ENCODE peak calls at places on chromosome 7, in five cellular contexts. L is fibroblast of lung, E is ovary, Z is PC-9, N is mammary epithelial cell. U is an unnamed sample. For H3K36me3, the result is how much of the 10 kb centered on the place peaks cover.

GRCh38 chr7:136883046-136883445 is 14.6 kb downstream of the CHRM2 start:
- DNase-seq in Z (no peak), L (no peak), E (no peak), N (no peak), U (no peak)

GRCh38 chr7:29946428-29947186 is 43.0 kb downstream of the SCRN1 start:
- DNase-seq in N (no peak), L (peak), E (peak), Z (no peak), U (no peak)

GRCh38 chr7:13830604-13830915 is 158.9 kb downstream of the ETV1 start:
- DNase-seq in E (no peak), N (peak), Z (no peak), L (peak), U (no peak)

GRCh38 chr7:87948371-87948770 is 14.3 kb downstream of the ADAM22 start:
- DNase-seq in E (no peak), Z (no peak), L (no peak), N (no peak), U (no peak)

GRCh38 chr7:617614-618538 is 98.2 kb upstream of the PDGFA start:
- DNase-seq in L (no peak), N (no peak), Z (no peak), E (no peak), U (no peak)

GRCh38 chr7:72336382-72336886 is 75.7 kb downstream of the CALN1 start:
- DNase-seq in L (no peak), E (no peak), Z (no peak), N (no peak), U (no peak)

GRCh38 chr7:26397326-26397725 is 105.7 kb downstream of the SNX10 start:
- DNase-seq in N (no peak), Z (no peak), E (peak), L (no peak), U (no peak)

GRCh38 chr7:150978136-150978789 is at the start of gene KCNH2:
- DNase-seq in N (no peak), E (peak), L (no peak), Z (no peak), U (no peak)

GRCh38 chr7:92042056-92042737 is 92.1 kb downstream of the CYP51A1 start:
- DNase-seq in L (no peak), Z (no peak), N (no peak), E (no peak), U (no peak)

GRCh38 chr7:15866753-15867152 is 180.3 kb upstream of the MEOX2 start:
- DNase-seq in Z (no peak), L (no peak), N (no peak), E (no peak), U (no peak)

GRCh38 chr7:786472-787255 is 45.6 kb upstream of the SUN1 start:
- DNase-seq in L (peak), Z (peak), E (peak), N (peak), U (no peak)

GRCh38 chr7:16025696-16026095 is 339.2 kb upstream of the MEOX2 start:
- DNase-seq in N (no peak), L (no peak), Z (no peak), E (no peak), U (no peak)

GRCh38 chr7:130888017-130888371 is 154.0 kb upstream of the KLF14 start:
- DNase-seq in N (no peak), E (no peak), Z (no peak), L (no peak), U (no peak)

GRCh38 chr7:107989618-107990373 is 13.2 kb downstream of the LAMB1 start:
- DNase-seq in E (no peak), L (peak), Z (no peak), N (no peak), U (no peak)

GRCh38 chr7:155516466-155516865 is 29.9 kb downstream of the CNPY1 start:
- DNase-seq in N (no peak), Z (no peak), E (no peak), L (no peak), U (no peak)

GRCh38 chr7:88254721-88255120 is 34.9 kb upstream of the SRI start:
- DNase-seq in N (peak), L (peak), E (no peak), Z (peak), U (no peak)

GRCh38 chr7:4753610-4754432 is 21.6 kb upstream of the AP5Z1 start:
- DNase-seq in E (peak), Z (peak), N (peak), L (peak), U (no peak)

GRCh38 chr7:28408974-28409715 is 3.2 kb upstream of the CREB5 start:
- DNase-seq in E (peak), L (peak), N (peak), Z (peak), U (peak)

GRCh38 chr7:130896051-130896881 is 162.3 kb upstream of the KLF14 start:
- DNase-seq in Z (peak), E (no peak), L (peak), N (no peak), U (no peak)

GRCh38 chr7:114865564-114865963 is 56.3 kb upstream of the MDFIC start:
- DNase-seq in N (peak), L (peak), Z (no peak), E (peak), U (no peak)

GRCh38 chr7:41621953-41622831 is 80.7 kb downstream of the INHBA start:
- DNase-seq in N (peak), E (no peak), L (no peak), Z (no peak), U (no peak)

GRCh38 chr7:5495581-5496375 is 72.1 kb upstream of the TNRC18 start:
- DNase-seq in N (peak), L (no peak), Z (no peak), E (peak), U (no peak)

GRCh38 chr7:1893025-1893424 is 222.9 kb downstream of the ELFN1 start:
- DNase-seq in L (no peak), N (no peak), E (no peak), Z (peak), U (no peak)

GRCh38 chr7:85226401-85227085 is 39.7 kb upstream of the SEMA3D start:
- DNase-seq in E (no peak), Z (no peak), L (no peak), N (no peak), U (no peak)

GRCh38 chr7:149719912-149720335 is 53.5 kb downstream of the ZNF467 start:
- DNase-seq in N (no peak), Z (no peak), E (no peak), L (no peak), U (no peak)

GRCh38 chr7:50342616-50343114 is 38.1 kb downstream of the IKZF1 start:
- DNase-seq in L (no peak), E (no peak), N (no peak), Z (no peak), U (no peak)

GRCh38 chr7:102101111-102101551 is 185.5 kb upstream of the SH2B2 start:
- DNase-seq in E (no peak), Z (no peak), L (no peak), N (peak), U (no peak)

GRCh38 chr7:151849879-151850260 is 27.0 kb downstream of the PRKAG2 start:
- DNase-seq in E (no peak), N (no peak), L (no peak), Z (no peak), U (no peak)

GRCh38 chr7:22597845-22598244 is 97.9 kb upstream of the STEAP1B start:
- DNase-seq in E (no peak), L (peak), N (peak), Z (peak), U (no peak)

GRCh38 chr7:130141161-130141857 is 63.9 kb downstream of the TMEM209 start:
- DNase-seq in N (no peak), E (peak), L (peak), Z (no peak), U (no peak)

GRCh38 chr7:139059905-139060304 is 24.1 kb upstream of the ZC3HAV1L start:
- DNase-seq in N (no peak), E (no peak), Z (no peak), L (no peak), U (no peak)

GRCh38 chr7:10973942-10974716 is 457 bp downstream of the PHF14 start:
- DNase-seq in N (no peak), L (peak), Z (no peak), E (no peak), U (no peak)

GRCh38 chr7:1483079-1483478 is 21.1 kb downstream of the INTS1 start:
- DNase-seq in E (no peak), L (no peak), N (no peak), Z (no peak), U (no peak)

GRCh38 chr7:10343108-10343507 is 630.6 kb upstream of the PHF14 start:
- DNase-seq in Z (no peak), N (no peak), L (no peak), E (no peak), U (no peak)

GRCh38 chr7:7522421-7522820 is 13.3 kb downstream of the COL28A1 start:
- DNase-seq in L (no peak), N (no peak), Z (no peak), E (no peak), U (no peak)

GRCh38 chr7:79216236-79216635 is 237.2 kb downstream of the MAGI2 start:
- DNase-seq in N (no peak), L (no peak), E (no peak), Z (no peak), U (no peak)

DNA sequence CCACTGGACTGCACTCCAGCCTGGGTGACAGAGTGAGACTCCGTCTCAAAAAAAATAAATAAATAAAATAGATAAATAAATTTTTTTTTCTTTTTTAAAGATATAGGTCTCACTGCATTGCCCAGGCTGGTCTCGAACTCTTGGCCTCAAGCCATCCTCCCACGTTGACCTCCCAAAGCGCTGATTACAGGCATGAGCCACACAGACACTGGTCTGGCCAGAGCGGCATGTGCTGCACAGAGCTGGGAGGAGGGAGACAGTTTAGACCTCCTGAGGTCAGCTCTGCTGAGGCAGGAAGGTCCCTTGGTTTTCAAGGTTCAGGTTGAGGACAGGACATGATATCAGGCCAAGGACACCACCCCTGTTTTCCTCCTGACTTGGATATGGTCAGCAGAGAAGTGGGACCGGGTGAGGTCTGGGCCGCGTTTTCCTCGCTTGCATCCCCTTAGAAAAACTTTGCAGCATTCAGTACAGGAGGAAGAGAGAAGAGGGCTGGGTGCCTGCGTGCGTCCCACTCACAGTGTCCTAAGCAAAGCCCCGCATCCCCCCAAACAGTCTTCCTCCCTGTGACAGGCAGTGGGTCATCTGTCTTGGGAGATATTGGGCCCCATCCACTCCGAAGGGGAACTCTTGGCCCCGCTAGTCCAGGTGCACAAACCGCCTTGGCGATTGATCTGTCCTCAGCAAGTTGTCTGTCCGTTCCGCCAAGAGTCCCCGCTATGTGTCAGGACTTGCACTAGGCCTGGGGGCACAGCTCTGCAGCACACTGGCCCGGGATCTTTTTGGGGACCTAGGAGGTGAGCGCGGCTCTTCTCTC is 56.1 kb downstream of the ZNF727 start:
- DNase-seq in N (no peak), Z (no peak), L (no peak), E (no peak), U (no peak)
- H3K36me3 ChIP-seq in N (under half), Z (under half), L (under half), E (under half), U (under half)

GRCh38 chr7:128795129-128795528 is 3.4 kb downstream of the CCDC136 start:
- DNase-seq in L (no peak), Z (no peak), N (no peak), E (no peak), U (no peak)

GRCh38 chr7:128794020-128794419 is 2.3 kb downstream of the CCDC136 start:
- DNase-seq in N (no peak), L (no peak), E (no peak), Z (no peak), U (no peak)

GRCh38 chr7:128794436-128794835 is 2.7 kb downstream of the CCDC136 start:
- DNase-seq in N (no peak), Z (no peak), E (no peak), L (no peak), U (no peak)

GRCh38 chr7:128799451-128799850 is 7.7 kb downstream of the CCDC136 start:
- DNase-seq in N (no peak), Z (no peak), E (no peak), L (no peak), U (no peak)

GRCh38 chr7:128796325-128796724 is 4.6 kb downstream of the CCDC136 start:
- DNase-seq in E (no peak), L (peak), N (no peak), Z (no peak), U (no peak)
- H3K36me3 ChIP-seq in E (under half), L (under half), N (under half), Z (under half), U (under half)

GRCh38 chr7:140345426-140345825 is 52.9 kb downstream of the SLC37A3 start:
- DNase-seq in E (no peak), N (no peak), L (no peak), Z (no peak), U (no peak)
- H3K36me3 ChIP-seq in E (under half), N (under half), L (under half), Z (under half), U (under half)

GRCh38 chr7:100682228-100682741 is 8.7 kb downstream of the GNB2 start:
- DNase-seq in Z (no peak), N (no peak), L (no peak), E (peak), U (no peak)
- H3K36me3 ChIP-seq in Z (under half), N (under half), L (half or more), E (under half), U (half or more)

GRCh38 chr7:90188281-90188680 is 23.3 kb upstream of the STEAP2 start:
- DNase-seq in L (no peak), Z (no peak), N (no peak), E (no peak), U (no peak)
- H3K36me3 ChIP-seq in L (under half), Z (under half), N (under half), E (under half), U (under half)

GRCh38 chr7:111903016-111903415 is 303.2 kb downstream of the DOCK4 start:
- DNase-seq in Z (no peak), N (no peak), L (no peak), E (no peak), U (no peak)

GRCh38 chr7:111895049-111895448 is 311.1 kb downstream of the DOCK4 start:
- DNase-seq in E (no peak), L (no peak), Z (no peak), N (no peak), U (no peak)

GRCh38 chr7:111903797-111904196 is 302.4 kb downstream of the DOCK4 start:
- DNase-seq in N (peak), E (no peak), L (no peak), Z (no peak), U (no peak)

GRCh38 chr7:111894518-111894917 is 311.7 kb downstream of the DOCK4 start:
- DNase-seq in Z (no peak), L (no peak), N (no peak), E (no peak), U (no peak)

GRCh38 chr7:111900283-111900682 is 305.9 kb downstream of the DOCK4 start:
- DNase-seq in E (no peak), Z (no peak), L (no peak), N (no peak), U (no peak)
- H3K36me3 ChIP-seq in E (under half), Z (under half), L (under half), N (under half), U (under half)

GRCh38 chr7:40093631-40094350 is 40.6 kb downstream of the MPLKIP start:
- DNase-seq in E (no peak), Z (no peak), N (no peak), L (no peak), U (no peak)
- H3K36me3 ChIP-seq in E (under half), Z (under half), N (under half), L (under half), U (under half)

DNA sequence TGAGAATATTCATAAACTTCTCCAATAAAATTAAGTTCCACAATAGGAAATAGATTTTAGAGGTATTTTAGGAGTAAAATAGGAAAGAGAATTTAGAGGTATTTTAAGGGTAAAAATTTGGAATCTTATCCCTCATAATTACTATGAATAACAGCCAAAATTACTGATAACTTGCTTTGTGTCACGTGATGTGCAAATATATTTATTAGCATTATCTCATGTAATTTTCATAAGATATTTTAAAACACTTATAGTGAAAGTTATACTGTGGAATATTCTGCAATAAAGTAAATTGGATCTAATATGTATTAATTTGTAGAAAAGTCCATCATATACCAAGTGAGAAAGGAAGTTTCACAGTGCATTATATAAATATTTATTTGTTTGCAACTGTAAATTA is 64.2 kb upstream of the VWDE start:
- DNase-seq in L (no peak), Z (no peak), E (no peak), N (no peak), U (no peak)
- H3K36me3 ChIP-seq in L (under half), Z (under half), E (under half), N (under half), U (under half)

U was measured in BJ.